ENCODE peak calls at places on chromosomes 13 and 19, in six cellular contexts. O is neural progenitor cell, P is PC-3, K is HCT116, R is MM.1S, Q is SK-N-SH. J is an unnamed sample.
A peak's percentile ranks its signal among the peaks of the same experiment; 100 is the strongest.

GRCh38 chr19:10946964-10947657 is 13.7 kb upstream of the SMARCA4 start:
- DNase-seq in K (no peak), R (no peak), P (no peak), O (no peak), Q (no peak), J (no peak)

GRCh38 chr19:13154241-13154778 is 4.1 kb downstream of the IER2 start:
- DNase-seq in Q (peak; percentile 57), R (no peak), P (peak; percentile 85), K (no peak), O (peak; percentile 64), J (peak; percentile 99)

GRCh38 chr19:44303305-44303704 is 1.5 kb downstream of the ZNF235 start:
- DNase-seq in R (no peak), K (no peak), O (no peak), P (peak; percentile 12), Q (peak; percentile 27), J (peak; percentile 28)

GRCh38 chr19:35601971-35602370 is 10.6 kb upstream of the HAUS5 start:
- DNase-seq in P (no peak), K (no peak), O (no peak), Q (no peak), R (no peak), J (no peak)

GRCh38 chr13:58655086-58655485 is 1023.5 kb downstream of the PCDH17 start:
- DNase-seq in R (no peak), K (no peak), P (no peak), Q (no peak), O (no peak), J (no peak)

GRCh38 chr19:18231775-18232174 is 5.5 kb upstream of the PDE4C start:
- DNase-seq in R (no peak), O (no peak), K (no peak), Q (no peak), P (no peak), J (no peak)

GRCh38 chr13:27201661-27202060 is 30.1 kb upstream of the USP12 start:
- DNase-seq in O (no peak), K (no peak), P (peak; percentile 52), Q (no peak), R (no peak), J (peak; percentile 29)

GRCh38 chr19:3132971-3133792 is 2.7 kb upstream of the GNA15 start:
- DNase-seq in R (no peak), Q (peak; percentile 55), K (no peak), P (no peak), O (no peak), J (peak; percentile 78)

GRCh38 chr13:113765241-113765910 is 6.3 kb downstream of the TMEM255B start:
- DNase-seq in O (no peak), Q (no peak), P (no peak), R (no peak), K (no peak), J (peak; percentile 12)

GRCh38 chr19:40294560-40294959 is 9.4 kb upstream of the AKT2 start:
- DNase-seq in R (no peak), K (no peak), Q (no peak), O (no peak), P (no peak), J (no peak)

GRCh38 chr19:51809787-51810186 is 14.8 kb downstream of the FPR3 start:
- DNase-seq in K (no peak), P (peak; percentile 51), Q (no peak), O (no peak), R (no peak), J (peak; percentile 52)

GRCh38 chr13:33004454-33004853 is 11.8 kb upstream of the KL start:
- DNase-seq in R (no peak), K (no peak), Q (no peak), O (no peak), P (no peak), J (peak; percentile 16)

GRCh38 chr19:47725759-47726401 is 12.7 kb downstream of the EHD2 start:
- DNase-seq in K (no peak), O (no peak), P (no peak), R (no peak), Q (no peak), J (no peak)

GRCh38 chr13:39385154-39385553 is 217.8 kb downstream of the LHFPL6 start:
- DNase-seq in R (no peak), P (no peak), Q (no peak), K (no peak), O (no peak), J (peak; percentile 27)

GRCh38 chr13:112453207-112453829 is 77.2 kb downstream of the SPACA7 start:
- DNase-seq in R (no peak), Q (no peak), O (no peak), P (no peak), K (no peak), J (no peak)

GRCh38 chr13:20714563-20715339 is 11.3 kb downstream of the IL17D start:
- DNase-seq in Q (no peak), O (no peak), K (no peak), P (no peak), R (no peak), J (peak; percentile 88)

GRCh38 chr19:40200352-40201099 is 9.3 kb downstream of the MAP3K10 start:
- DNase-seq in P (peak; percentile 24), Q (no peak), K (peak; percentile 51), R (no peak), O (no peak), J (no peak)

GRCh38 chr13:71864981-71865857 is 1.8 kb downstream of the DACH1 start:
- DNase-seq in Q (peak; percentile 73), O (peak; percentile 68), R (no peak), K (no peak), P (no peak), J (no peak)

GRCh38 chr13:31209172-31209818 is 9.5 kb downstream of the B3GLCT start:
- DNase-seq in P (no peak), Q (peak; percentile 83), K (no peak), R (no peak), O (peak; percentile 69), J (peak; percentile 79)

GRCh38 chr13:114032121-114032799 is 58.4 kb upstream of the C13orf46 start:
- DNase-seq in Q (no peak), K (no peak), O (no peak), P (no peak), R (no peak), J (peak; percentile 73)

GRCh38 chr19:4389064-4389375 is 11.3 kb downstream of the SH3GL1 start:
- DNase-seq in O (no peak), P (no peak), Q (no peak), K (no peak), R (no peak), J (no peak)

GRCh38 chr19:4390862-4391693 is 9.3 kb downstream of the SH3GL1 start:
- DNase-seq in K (no peak), R (no peak), O (no peak), Q (no peak), P (no peak), J (peak; percentile 75)

GRCh38 chr19:4388171-4389063 is 11.9 kb downstream of the SH3GL1 start:
- DNase-seq in P (peak; percentile 52), O (peak; percentile 58), K (no peak), R (no peak), Q (no peak), J (peak; percentile 58)

GRCh38 chr19:4390017-4390861 is 10.1 kb downstream of the SH3GL1 start:
- DNase-seq in P (no peak), K (no peak), O (peak; percentile 87), Q (no peak), R (no peak), J (peak; percentile 64)

GRCh38 chr19:4389511-4390016 is 10.8 kb downstream of the SH3GL1 start:
- DNase-seq in K (no peak), R (no peak), O (no peak), P (no peak), Q (no peak), J (peak; percentile 27)
- H3K9ac ChIP-seq in K (no peak overlapping the region), R (no peak overlapping the region), O (no peak overlapping the region), P (no peak overlapping the region), Q (no peak overlapping the region), J (peak overlapping the region; percentile 70)

DNA sequence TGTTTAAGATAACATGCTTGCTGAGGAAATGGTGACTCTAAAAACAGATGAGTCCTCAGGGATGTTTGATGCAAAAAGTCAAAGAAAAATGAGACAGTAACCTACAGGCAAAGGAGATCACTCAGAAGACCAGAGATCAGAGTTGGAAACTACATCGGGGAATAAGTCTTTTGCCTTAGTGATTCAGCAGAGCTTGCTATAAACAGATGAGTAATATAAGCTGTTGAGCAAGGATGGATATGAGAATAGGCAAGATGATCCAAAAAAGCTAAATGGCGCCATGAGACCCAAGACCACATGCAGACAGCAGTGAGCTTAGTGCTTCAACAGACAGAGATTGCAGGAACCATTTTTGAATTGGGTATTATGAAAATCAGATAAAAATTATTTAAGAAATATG is 168.6 kb downstream of the POSTN start:
- DNase-seq in K (no peak), O (no peak), R (no peak), Q (no peak), P (no peak), J (peak; percentile 95)
- H2AFZ ChIP-seq in K (no peak overlapping the region), O (no peak overlapping the region), R (no peak overlapping the region), Q (no peak overlapping the region), P (no peak overlapping the region), J (peak overlapping the region; percentile 42)

DNA sequence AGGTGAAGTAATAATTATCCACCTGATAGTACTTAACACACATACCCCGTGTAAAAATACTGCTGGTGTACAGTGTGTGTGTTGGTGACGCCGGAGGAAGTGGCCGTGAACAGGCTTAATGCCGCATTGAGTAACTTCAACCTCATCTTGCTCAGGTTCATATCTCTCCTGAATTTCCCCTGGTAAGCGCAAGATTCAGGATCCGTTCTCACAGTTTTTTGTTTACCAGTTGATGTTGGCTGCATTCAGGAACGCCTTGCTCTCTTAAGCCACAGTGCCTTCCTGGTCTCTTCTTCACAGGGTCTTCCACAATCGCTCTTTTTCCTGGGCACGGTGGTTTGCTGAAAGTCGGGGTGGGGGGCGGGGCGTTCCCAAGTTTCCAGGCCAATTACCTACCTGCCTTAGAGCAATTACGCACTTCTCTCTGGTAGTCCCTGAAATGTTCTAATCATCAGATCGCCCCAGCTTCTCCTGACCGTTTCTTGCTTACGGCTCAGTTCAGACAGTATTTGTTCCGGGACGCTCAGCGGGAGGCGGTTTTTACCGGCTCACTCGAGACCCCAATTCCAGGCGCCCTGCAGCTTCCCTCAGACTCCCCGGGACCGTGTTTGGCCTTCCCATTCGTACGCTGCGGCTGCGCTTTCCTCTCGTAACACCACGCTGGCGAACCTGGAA is 702 bp upstream of the DNAJC3 start:
- DNase-seq in K (peak; percentile 22), P (peak; percentile 37), O (no peak), Q (no peak), R (peak; percentile 32), J (peak; percentile 63)
- TF ChIP-seq EZH2phosphoT487 in K (no peak), P (no peak), O (no peak), Q (no peak), R (no peak), J (no peak)

DNA sequence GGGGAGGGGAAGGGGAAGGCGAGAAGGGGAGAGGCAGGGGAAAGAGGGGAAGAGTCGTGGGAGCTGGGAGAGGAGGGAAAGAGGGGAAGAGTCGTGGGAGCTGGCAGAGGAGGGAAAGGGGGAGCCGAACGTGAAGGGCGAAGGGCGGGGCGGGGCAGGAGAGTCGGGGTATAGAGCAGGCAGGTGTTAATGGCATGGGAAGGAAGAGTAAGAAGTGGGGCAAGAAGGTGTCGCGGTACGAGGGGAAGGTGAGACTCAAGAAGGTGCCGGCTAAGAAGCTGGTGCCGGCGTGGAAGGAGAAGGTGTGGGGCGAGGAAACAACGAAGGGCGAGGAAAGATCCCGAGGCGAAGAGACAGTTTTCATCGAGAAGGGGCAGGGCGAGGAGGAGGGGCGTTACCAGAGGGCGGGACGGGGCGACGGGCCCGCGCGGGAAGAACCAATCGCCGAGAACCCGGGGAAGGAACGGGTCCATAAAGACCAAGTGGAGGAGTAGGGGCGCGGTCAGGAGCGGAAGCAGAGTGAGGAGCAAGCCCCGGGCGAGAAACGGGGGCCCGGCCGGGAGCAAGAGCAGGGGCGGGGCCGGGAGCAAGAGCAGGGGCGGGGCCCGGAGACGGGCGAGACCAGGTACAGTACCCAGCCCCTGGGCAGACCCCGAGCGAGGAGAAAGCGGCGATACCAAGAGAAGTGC is 463 bp downstream of the CATSPERG start:
- DNase-seq in Q (peak; percentile 92), P (peak; percentile 93), O (peak; percentile 96), K (peak; percentile 91), R (peak; percentile 96), J (peak; percentile 98)
- H3K9ac ChIP-seq in Q (peak overlapping the region; percentile 57), P (peak overlapping the region; percentile 72), O (no peak overlapping the region), K (peak overlapping the region; percentile 56), R (peak overlapping the region; percentile 77), J (peak overlapping the region; percentile 65)

GRCh38 chr13:78185700-78186099 is 267.1 kb upstream of the EDNRB start:
- DNase-seq in Q (no peak), R (peak; percentile 23), O (no peak), P (no peak), K (no peak), J (no peak)
- H2AFZ ChIP-seq in Q (no peak overlapping the region), R (peak overlapping the region; percentile 33), O (no peak overlapping the region), P (no peak overlapping the region), K (no peak overlapping the region), J (no peak overlapping the region)

J was measured in GM23248.